ENCODE peak calls at places on chromosomes 13 and 19, in ten cellular contexts. I is activated T-cell treated with anti-CD3 and anti-CD28 coated beads, Interleukin-2, amount 50 U/mL, for 1 hour; C is aorta; E is stimulated activated CD8-positive, alpha-beta memory T cell treated with anti-CD3 and anti-CD28 coated beads, Interleukin-4, amount 100 ng/mL, for 24 hours; B is iPS-NIHi11; T is putamen; D is tibial artery; Z is NCI-H460; Y is RWPE2; F is Calu3. K is an unnamed sample.

GRCh38 chr19:38247734-38248268 is 8.4 kb downstream of the PPP1R14A start:
- DNase-seq in F (no peak), I (no peak), T (peak; percentile 75), D (no peak), B (no peak), Y (no peak), C (no peak), Z (no peak), E (no peak), K (no peak)

GRCh38 chr13:85170372-85170771 is 628.8 kb downstream of the SLITRK6 start:
- DNase-seq in T (no peak), D (no peak), C (no peak), B (no peak), Z (no peak), F (no peak), E (no peak), Y (no peak), I (no peak), K (no peak)

GRCh38 chr13:95553614-95554385 is 1.3 kb downstream of the CLDN10 start:
- DNase-seq in C (no peak), E (no peak), B (peak; percentile 23), Y (no peak), T (no peak), I (no peak), Z (no peak), D (no peak), F (no peak), K (no peak)

GRCh38 chr13:108326318-108326717 is 56.8 kb downstream of the TNFSF13B start:
- DNase-seq in Z (no peak), T (no peak), F (no peak), D (no peak), Y (no peak), B (no peak), E (no peak), I (no peak), C (no peak), K (no peak)

GRCh38 chr13:90415902-90416301 is 931.6 kb upstream of the MIR17HG start:
- DNase-seq in C (no peak), B (no peak), Z (no peak), E (no peak), Y (no peak), D (no peak), F (no peak), I (no peak), T (no peak), K (no peak)

GRCh38 chr19:41641879-41642485 is 15.1 kb upstream of the CEACAM4 start:
- DNase-seq in I (peak; percentile 58), B (peak; percentile 80), T (peak; percentile 50), D (no peak), C (no peak), Y (no peak), F (peak; percentile 88), E (peak; percentile 46), Z (peak; percentile 52), K (peak; percentile 40)

GRCh38 chr13:99501952-99502310 is 659 bp downstream of the TM9SF2 start:
- DNase-seq in Z (no peak), B (no peak), F (no peak), E (no peak), Y (no peak), I (peak; percentile 43), D (no peak), C (no peak), T (peak; percentile 10), K (no peak)

GRCh38 chr19:49894879-49895565 is 1.7 kb downstream of the IL4I1 start:
- DNase-seq in Y (peak; percentile 43), C (no peak), I (no peak), F (no peak), D (no peak), E (peak; percentile 17), B (no peak), Z (no peak), T (no peak), K (peak; percentile 83)

GRCh38 chr13:30308548-30308947 is 1.2 kb upstream of the KATNAL1 start:
- DNase-seq in D (no peak), C (no peak), F (no peak), B (no peak), T (no peak), Z (no peak), I (no peak), Y (no peak), E (no peak), K (no peak)

GRCh38 chr13:40613192-40613818 is 53.1 kb downstream of the FOXO1 start:
- DNase-seq in T (no peak), B (no peak), D (no peak), C (no peak), Z (no peak), I (peak; percentile 59), F (no peak), Y (no peak), E (peak; percentile 19), K (peak; percentile 51)

GRCh38 chr19:46601318-46602224 is at the start of gene CALM3:
- DNase-seq in Z (no peak), I (no peak), D (no peak), E (no peak), T (no peak), C (peak; percentile 79), F (no peak), B (peak; percentile 40), Y (no peak), K (no peak)

GRCh38 chr13:99354371-99354951 is 47.3 kb upstream of the GPR183 start:
- DNase-seq in E (no peak), Y (no peak), F (no peak), C (no peak), I (no peak), Z (no peak), B (no peak), D (no peak), T (no peak), K (peak; percentile 83)

GRCh38 chr13:41407380-41407779 is 50.0 kb upstream of the RGCC start:
- DNase-seq in B (no peak), C (no peak), I (no peak), F (no peak), E (no peak), D (no peak), Y (no peak), Z (no peak), T (no peak), K (no peak)

GRCh38 chr13:29758591-29759114 is 91.8 kb downstream of the UBL3 start:
- DNase-seq in C (no peak), E (peak; percentile 49), I (peak; percentile 54), T (no peak), F (peak; percentile 34), D (no peak), Y (no peak), Z (no peak), B (no peak), K (peak; percentile 53)

GRCh38 chr19:51530616-51531015 is 854 bp downstream of the SIGLEC6 start:
- DNase-seq in F (no peak), C (no peak), I (no peak), T (no peak), E (no peak), Z (no peak), Y (no peak), D (no peak), B (no peak), K (no peak)